ENCODE peak calls at places on chromosomes 12 and 14, in ten cellular contexts. One of them, this sample, is unnamed.

GRCh38 chr12:91133871-91134270 is 22.6 kb upstream of the LUM start:
- DNase-seq in GM04503: peak; percentile 92
- DNase-seq in NB4: no peak
- DNase-seq in MG63: no peak
- DNase-seq in T47D: no peak
- DNase-seq in NCI-H1694: no peak
- DNase-seq in activated CD8-positive, alpha-beta T cell treated with anti-CD3 and anti-CD28 coated beads, Interleukin-2, amount 10 ng/mL, durations not matched to agents 7 days and 5 days: no peak
- DNase-seq in adipocyte: peak; percentile 60
- DNase-seq in nucleus accumbens: no peak
- DNase-seq in T-helper 9 cell: no peak
- DNase-seq in this sample: no peak

GRCh38 chr14:34676516-34677211 is 37.7 kb downstream of the CFL2 start:
- DNase-seq in NCI-H1694: peak; percentile 47
- DNase-seq in T47D: no peak
- DNase-seq in MG63: no peak
- DNase-seq in T-helper 9 cell: no peak
- DNase-seq in adipocyte: no peak
- DNase-seq in NB4: no peak
- DNase-seq in nucleus accumbens: no peak
- DNase-seq in activated CD8-positive, alpha-beta T cell treated with anti-CD3 and anti-CD28 coated beads, Interleukin-2, amount 10 ng/mL, durations not matched to agents 7 days and 5 days: no peak
- DNase-seq in GM04503: no peak
- DNase-seq in this sample: no peak

GRCh38 chr12:55636116-55636655 is 506 bp upstream of the OR10P1 start:
- DNase-seq in GM04503: no peak
- DNase-seq in NCI-H1694: no peak
- DNase-seq in T-helper 9 cell: no peak
- DNase-seq in NB4: no peak
- DNase-seq in nucleus accumbens: no peak
- DNase-seq in activated CD8-positive, alpha-beta T cell treated with anti-CD3 and anti-CD28 coated beads, Interleukin-2, amount 10 ng/mL, durations not matched to agents 7 days and 5 days: no peak
- DNase-seq in MG63: no peak
- DNase-seq in T47D: no peak
- DNase-seq in adipocyte: no peak
- DNase-seq in this sample: no peak

GRCh38 chr12:53205747-53206146 is 1.3 kb downstream of the ITGB7 start:
- DNase-seq in NB4: peak; percentile 89
- DNase-seq in nucleus accumbens: no peak
- DNase-seq in activated CD8-positive, alpha-beta T cell treated with anti-CD3 and anti-CD28 coated beads, Interleukin-2, amount 10 ng/mL, durations not matched to agents 7 days and 5 days: peak; percentile 90
- DNase-seq in NCI-H1694: no peak
- DNase-seq in T47D: no peak
- DNase-seq in MG63: peak; percentile 56
- DNase-seq in adipocyte: peak; percentile 95
- DNase-seq in GM04503: peak; percentile 65
- DNase-seq in T-helper 9 cell: peak; percentile 39
- DNase-seq in this sample: no peak

GRCh38 chr12:51949342-51950030 is 2.0 kb upstream of the ACVR1B start:
- DNase-seq in NCI-H1694: no peak
- DNase-seq in GM04503: no peak
- DNase-seq in nucleus accumbens: no peak
- DNase-seq in activated CD8-positive, alpha-beta T cell treated with anti-CD3 and anti-CD28 coated beads, Interleukin-2, amount 10 ng/mL, durations not matched to agents 7 days and 5 days: no peak
- DNase-seq in adipocyte: peak; percentile 45
- DNase-seq in MG63: no peak
- DNase-seq in T47D: no peak
- DNase-seq in T-helper 9 cell: no peak
- DNase-seq in NB4: peak; percentile 83
- DNase-seq in this sample: no peak

GRCh38 chr12:50613463-50613862 is 108.7 kb downstream of the DIP2B start:
- DNase-seq in MG63: no peak
- DNase-seq in T47D: no peak
- DNase-seq in NB4: no peak
- DNase-seq in activated CD8-positive, alpha-beta T cell treated with anti-CD3 and anti-CD28 coated beads, Interleukin-2, amount 10 ng/mL, durations not matched to agents 7 days and 5 days: no peak
- DNase-seq in adipocyte: no peak
- DNase-seq in NCI-H1694: no peak
- DNase-seq in nucleus accumbens: no peak
- DNase-seq in GM04503: no peak
- DNase-seq in T-helper 9 cell: no peak
- DNase-seq in this sample: no peak

GRCh38 chr14:89740241-89740640 is 214.3 kb downstream of the EFCAB11 start:
- DNase-seq in T-helper 9 cell: no peak
- DNase-seq in adipocyte: no peak
- DNase-seq in T47D: peak; percentile 18
- DNase-seq in nucleus accumbens: no peak
- DNase-seq in activated CD8-positive, alpha-beta T cell treated with anti-CD3 and anti-CD28 coated beads, Interleukin-2, amount 10 ng/mL, durations not matched to agents 7 days and 5 days: no peak
- DNase-seq in NB4: no peak
- DNase-seq in NCI-H1694: no peak
- DNase-seq in GM04503: no peak
- DNase-seq in MG63: no peak
- DNase-seq in this sample: no peak

GRCh38 chr12:67944093-67944492 is 45.2 kb upstream of the IFNG-AS1 start:
- DNase-seq in GM04503: no peak
- DNase-seq in adipocyte: no peak
- DNase-seq in activated CD8-positive, alpha-beta T cell treated with anti-CD3 and anti-CD28 coated beads, Interleukin-2, amount 10 ng/mL, durations not matched to agents 7 days and 5 days: no peak
- DNase-seq in NB4: no peak
- DNase-seq in T-helper 9 cell: no peak
- DNase-seq in MG63: no peak
- DNase-seq in T47D: no peak
- DNase-seq in NCI-H1694: no peak
- DNase-seq in nucleus accumbens: no peak
- DNase-seq in this sample: no peak

GRCh38 chr14:89576132-89576923 is 159.3 kb upstream of the FOXN3 start:
- DNase-seq in T-helper 9 cell: no peak
- DNase-seq in NB4: no peak
- DNase-seq in nucleus accumbens: no peak
- DNase-seq in NCI-H1694: no peak
- DNase-seq in MG63: no peak
- DNase-seq in GM04503: no peak
- DNase-seq in adipocyte: no peak
- DNase-seq in T47D: no peak
- DNase-seq in activated CD8-positive, alpha-beta T cell treated with anti-CD3 and anti-CD28 coated beads, Interleukin-2, amount 10 ng/mL, durations not matched to agents 7 days and 5 days: no peak
- DNase-seq in this sample: peak; percentile 61

GRCh38 chr12:100860611-100861010 is 66.0 kb downstream of the ANO4 start:
- DNase-seq in NB4: no peak
- DNase-seq in T47D: no peak
- DNase-seq in MG63: no peak
- DNase-seq in T-helper 9 cell: no peak
- DNase-seq in GM04503: no peak
- DNase-seq in adipocyte: peak; percentile 1
- DNase-seq in activated CD8-positive, alpha-beta T cell treated with anti-CD3 and anti-CD28 coated beads, Interleukin-2, amount 10 ng/mL, durations not matched to agents 7 days and 5 days: no peak
- DNase-seq in NCI-H1694: no peak
- DNase-seq in nucleus accumbens: no peak
- DNase-seq in this sample: no peak

GRCh38 chr12:2052861-2053674 is at the start of gene CACNA1C:
- DNase-seq in activated CD8-positive, alpha-beta T cell treated with anti-CD3 and anti-CD28 coated beads, Interleukin-2, amount 10 ng/mL, durations not matched to agents 7 days and 5 days: peak; percentile 57
- DNase-seq in MG63: peak; percentile 69
- DNase-seq in NB4: peak; percentile 58
- DNase-seq in nucleus accumbens: peak; percentile 71
- DNase-seq in GM04503: no peak
- DNase-seq in T47D: peak; percentile 60
- DNase-seq in T-helper 9 cell: no peak
- DNase-seq in adipocyte: peak; percentile 91
- DNase-seq in NCI-H1694: peak; percentile 44
- DNase-seq in this sample: peak; percentile 40

GRCh38 chr12:91651728-91652127 is 469.1 kb upstream of the DCN start:
- DNase-seq in NB4: no peak
- DNase-seq in GM04503: no peak
- DNase-seq in activated CD8-positive, alpha-beta T cell treated with anti-CD3 and anti-CD28 coated beads, Interleukin-2, amount 10 ng/mL, durations not matched to agents 7 days and 5 days: no peak
- DNase-seq in T47D: no peak
- DNase-seq in adipocyte: no peak
- DNase-seq in nucleus accumbens: no peak
- DNase-seq in T-helper 9 cell: no peak
- DNase-seq in MG63: no peak
- DNase-seq in NCI-H1694: no peak
- DNase-seq in this sample: no peak

GRCh38 chr14:74190910-74191575 is 48.2 kb upstream of the VSX2 start:
- DNase-seq in MG63: no peak
- DNase-seq in T-helper 9 cell: no peak
- DNase-seq in nucleus accumbens: peak; percentile 15
- DNase-seq in activated CD8-positive, alpha-beta T cell treated with anti-CD3 and anti-CD28 coated beads, Interleukin-2, amount 10 ng/mL, durations not matched to agents 7 days and 5 days: no peak
- DNase-seq in NB4: no peak
- DNase-seq in adipocyte: no peak
- DNase-seq in GM04503: no peak
- DNase-seq in T47D: no peak
- DNase-seq in NCI-H1694: no peak
- DNase-seq in this sample: no peak

GRCh38 chr12:19833775-19834501 is 394.6 kb downstream of the AEBP2 start:
- DNase-seq in nucleus accumbens: no peak
- DNase-seq in T47D: no peak
- DNase-seq in activated CD8-positive, alpha-beta T cell treated with anti-CD3 and anti-CD28 coated beads, Interleukin-2, amount 10 ng/mL, durations not matched to agents 7 days and 5 days: peak; percentile 45
- DNase-seq in adipocyte: peak; percentile 67
- DNase-seq in MG63: no peak
- DNase-seq in GM04503: no peak
- DNase-seq in NB4: no peak
- DNase-seq in T-helper 9 cell: no peak
- DNase-seq in NCI-H1694: no peak
- DNase-seq in this sample: no peak

GRCh38 chr14:52917732-52918131 is 33.1 kb downstream of the FERMT2 start:
- DNase-seq in nucleus accumbens: no peak
- DNase-seq in T-helper 9 cell: no peak
- DNase-seq in NB4: no peak
- DNase-seq in adipocyte: peak; percentile 82
- DNase-seq in GM04503: no peak
- DNase-seq in T47D: no peak
- DNase-seq in NCI-H1694: no peak
- DNase-seq in activated CD8-positive, alpha-beta T cell treated with anti-CD3 and anti-CD28 coated beads, Interleukin-2, amount 10 ng/mL, durations not matched to agents 7 days and 5 days: peak; percentile 35
- DNase-seq in MG63: no peak
- DNase-seq in this sample: no peak

GRCh38 chr14:36820111-36820709 is 158.6 kb downstream of the PAX9 start:
- DNase-seq in MG63: peak; percentile 2
- DNase-seq in NB4: no peak
- DNase-seq in T47D: no peak
- DNase-seq in GM04503: no peak
- DNase-seq in adipocyte: peak; percentile 31
- DNase-seq in NCI-H1694: no peak
- DNase-seq in activated CD8-positive, alpha-beta T cell treated with anti-CD3 and anti-CD28 coated beads, Interleukin-2, amount 10 ng/mL, durations not matched to agents 7 days and 5 days: no peak
- DNase-seq in nucleus accumbens: no peak
- DNase-seq in T-helper 9 cell: no peak
- DNase-seq in this sample: peak; percentile 12